ENCODE peak calls at places on chromosomes 13 and 19, in eight cellular contexts. R is heart right ventricle, I is breast epithelium, Q is AG09309, O is small intestine, N is IMR-90, T is lower leg skin, G is foreskin fibroblast. U is an unnamed sample.

GRCh38 chr19:18932216-18932841 is 8.7 kb downstream of the HOMER3 start:
- DNase-seq in R (peak), Q (no peak), G (peak), O (peak), N (no peak), I (peak), T (peak), U (peak)

GRCh38 chr19:2266183-2266993 is 10.2 kb upstream of the JSRP1 start:
- DNase-seq in O (peak), T (peak), R (peak), I (peak), Q (no peak), G (peak), N (peak), U (peak)

GRCh38 chr19:19372656-19373416 is 32.6 kb upstream of the GATAD2A start:
- DNase-seq in Q (no peak), R (peak), T (peak), G (peak), O (peak), I (no peak), N (peak), U (peak)

GRCh38 chr19:47369923-47370625 is 21.0 kb downstream of the DHX34 start:
- DNase-seq in I (no peak), R (no peak), N (peak), Q (peak), T (no peak), O (no peak), G (peak), U (peak)

GRCh38 chr19:778910-779653 is 18.2 kb upstream of the PTBP1 start:
- DNase-seq in O (no peak), N (peak), T (peak), Q (peak), R (no peak), G (peak), I (no peak), U (peak)

GRCh38 chr19:12788682-12789097 is 2.6 kb upstream of the JUNB start:
- DNase-seq in O (peak), Q (no peak), N (peak), R (peak), I (no peak), G (peak), T (peak), U (peak)

GRCh38 chr19:41297628-41298326 is 12.2 kb upstream of the CCDC97 start:
- DNase-seq in Q (no peak), T (no peak), N (no peak), I (no peak), R (no peak), O (peak), G (no peak), U (no peak)

GRCh38 chr13:106503272-106503671 is 32.2 kb downstream of the EFNB2 start:
- DNase-seq in I (no peak), Q (no peak), O (no peak), T (no peak), G (no peak), R (no peak), N (no peak), U (no peak)

GRCh38 chr19:16419671-16420394 is 51.9 kb downstream of the EPS15L1 start:
- DNase-seq in Q (no peak), O (no peak), R (no peak), G (no peak), I (no peak), T (no peak), N (no peak), U (no peak)

GRCh38 chr13:110371550-110372465 is 64.7 kb downstream of the COL4A2 start:
- DNase-seq in T (no peak), I (no peak), Q (no peak), N (peak), G (peak), R (no peak), O (no peak), U (no peak)

GRCh38 chr13:78401833-78402232 is 201.5 kb downstream of the POU4F1 start:
- DNase-seq in R (no peak), Q (no peak), N (no peak), I (no peak), G (no peak), T (no peak), O (no peak), U (no peak)

GRCh38 chr19:7187605-7188339 is 106.4 kb downstream of the INSR start:
- DNase-seq in N (no peak), R (no peak), T (no peak), I (no peak), Q (no peak), O (peak), G (no peak), U (no peak)

GRCh38 chr19:14118165-14119051 is 846 bp upstream of the PRKACA start:
- DNase-seq in T (peak), I (peak), N (peak), O (peak), R (peak), Q (peak), G (peak), U (peak)

GRCh38 chr19:29812080-29812880 is 489 bp downstream of the CCNE1 start:
- DNase-seq in O (no peak), R (no peak), G (peak), N (no peak), Q (no peak), I (no peak), T (no peak), U (no peak)

GRCh38 chr19:32619051-32619685 is 38.2 kb downstream of the PDCD5 start:
- DNase-seq in O (no peak), N (no peak), G (no peak), Q (no peak), R (no peak), T (no peak), I (no peak), U (no peak)

GRCh38 chr19:49210901-49211451 is 53.4 kb downstream of the TRPM4 start:
- DNase-seq in T (no peak), I (no peak), N (no peak), R (no peak), O (no peak), G (no peak), Q (no peak), U (no peak)

GRCh38 chr13:67353031-67353430 is 122.9 kb upstream of the PCDH9 start:
- DNase-seq in Q (no peak), G (no peak), O (no peak), T (no peak), I (no peak), N (no peak), R (no peak), U (no peak)

GRCh38 chr13:23859455-23859854 is 29.7 kb downstream of the MIPEP start:
- DNase-seq in Q (no peak), T (no peak), I (no peak), G (no peak), O (peak), R (no peak), N (no peak), U (no peak)

GRCh38 chr13:108194435-108194936 is 20.9 kb downstream of the LIG4 start:
- DNase-seq in I (no peak), G (no peak), N (no peak), T (no peak), O (no peak), R (no peak), Q (no peak), U (no peak)

GRCh38 chr19:17807731-17808316 is 12.9 kb downstream of the B3GNT3 start:
- DNase-seq in T (no peak), G (no peak), R (no peak), N (no peak), O (no peak), Q (no peak), I (no peak), U (no peak)

GRCh38 chr13:92136449-92137180 is 738.2 kb downstream of the GPC5 start:
- DNase-seq in N (no peak), Q (no peak), R (no peak), T (no peak), O (no peak), G (no peak), I (no peak), U (no peak)

GRCh38 chr19:50003810-50004419 is 21.3 kb downstream of the VRK3 start:
- DNase-seq in Q (peak), N (peak), O (peak), T (peak), R (peak), G (peak), I (no peak), U (peak)

GRCh38 chr13:109454167-109454917 is 332.0 kb downstream of the IRS2 start:
- DNase-seq in T (no peak), N (peak), G (no peak), O (no peak), I (no peak), R (no peak), Q (no peak), U (no peak)

GRCh38 chr13:98466634-98467236 is 110.2 kb downstream of the STK24 start:
- DNase-seq in N (peak), G (peak), T (no peak), O (no peak), Q (no peak), I (no peak), R (no peak), U (peak)

GRCh38 chr13:50518131-50518530 is 325.4 kb downstream of the DLEU7 start:
- DNase-seq in G (peak), Q (no peak), R (no peak), T (no peak), N (peak), O (no peak), I (no peak), U (no peak)

GRCh38 chr13:50576156-50576555 is 267.3 kb downstream of the DLEU7 start:
- DNase-seq in Q (no peak), T (no peak), G (peak), R (no peak), N (no peak), O (peak), I (no peak), U (peak)

GRCh38 chr19:53102186-53102585 is 1.0 kb downstream of the ZNF160 start:
- DNase-seq in N (no peak), G (peak), O (no peak), T (no peak), Q (no peak), R (no peak), I (no peak), U (no peak)

GRCh38 chr13:49746111-49746510 is 46.4 kb downstream of the KPNA3 start:
- DNase-seq in I (no peak), T (no peak), O (peak), N (no peak), G (no peak), Q (no peak), R (no peak), U (peak)

GRCh38 chr13:42615691-42616090 is 41.7 kb downstream of the TNFSF11 start:
- DNase-seq in I (no peak), R (no peak), Q (no peak), N (peak), T (no peak), O (no peak), G (peak), U (no peak)

GRCh38 chr13:55517312-55517711 is 1623.4 kb upstream of the PRR20A start:
- DNase-seq in N (no peak), I (no peak), T (no peak), G (no peak), R (no peak), Q (no peak), O (no peak), U (no peak)

GRCh38 chr19:43430142-43430710 is 15.5 kb downstream of the TEX101 start:
- DNase-seq in G (no peak), R (no peak), T (no peak), Q (no peak), O (peak), N (no peak), I (no peak), U (no peak)

GRCh38 chr13:80105350-80105749 is 235.6 kb downstream of the SPRY2 start:
- DNase-seq in I (no peak), Q (no peak), R (no peak), T (no peak), G (no peak), O (no peak), N (no peak), U (no peak)

DNA sequence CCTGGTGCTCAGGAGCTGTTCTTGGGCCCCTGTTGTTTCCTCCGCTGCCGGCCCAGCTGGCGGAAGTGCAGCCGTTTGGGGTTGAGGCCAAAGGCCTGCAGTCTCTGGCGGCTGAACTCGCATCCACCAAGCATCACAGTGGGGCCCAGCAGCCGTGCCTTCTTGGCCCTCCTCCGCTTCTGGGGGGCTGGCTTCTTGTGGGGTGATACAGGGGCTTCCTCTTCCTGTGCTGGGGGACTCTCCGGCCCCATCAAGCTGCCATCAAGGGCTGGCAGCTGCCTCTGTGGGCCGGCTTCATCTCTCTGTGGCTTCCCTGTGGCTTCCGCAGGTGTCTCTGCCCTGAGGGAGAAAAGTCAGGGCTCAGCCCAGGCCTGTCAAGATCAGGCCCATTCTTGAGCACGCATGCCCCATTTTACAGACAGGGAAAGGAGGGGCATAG is 10.3 kb downstream of the ATG4D start:
- DNase-seq in I (no peak), R (no peak), N (no peak), O (peak), G (no peak), Q (no peak), T (no peak), U (no peak)
- H3K4me3 ChIP-seq in I (no peak), R (no peak), N (no peak), O (no peak), G (no peak), Q (no peak), T (no peak), U (no peak)

DNA sequence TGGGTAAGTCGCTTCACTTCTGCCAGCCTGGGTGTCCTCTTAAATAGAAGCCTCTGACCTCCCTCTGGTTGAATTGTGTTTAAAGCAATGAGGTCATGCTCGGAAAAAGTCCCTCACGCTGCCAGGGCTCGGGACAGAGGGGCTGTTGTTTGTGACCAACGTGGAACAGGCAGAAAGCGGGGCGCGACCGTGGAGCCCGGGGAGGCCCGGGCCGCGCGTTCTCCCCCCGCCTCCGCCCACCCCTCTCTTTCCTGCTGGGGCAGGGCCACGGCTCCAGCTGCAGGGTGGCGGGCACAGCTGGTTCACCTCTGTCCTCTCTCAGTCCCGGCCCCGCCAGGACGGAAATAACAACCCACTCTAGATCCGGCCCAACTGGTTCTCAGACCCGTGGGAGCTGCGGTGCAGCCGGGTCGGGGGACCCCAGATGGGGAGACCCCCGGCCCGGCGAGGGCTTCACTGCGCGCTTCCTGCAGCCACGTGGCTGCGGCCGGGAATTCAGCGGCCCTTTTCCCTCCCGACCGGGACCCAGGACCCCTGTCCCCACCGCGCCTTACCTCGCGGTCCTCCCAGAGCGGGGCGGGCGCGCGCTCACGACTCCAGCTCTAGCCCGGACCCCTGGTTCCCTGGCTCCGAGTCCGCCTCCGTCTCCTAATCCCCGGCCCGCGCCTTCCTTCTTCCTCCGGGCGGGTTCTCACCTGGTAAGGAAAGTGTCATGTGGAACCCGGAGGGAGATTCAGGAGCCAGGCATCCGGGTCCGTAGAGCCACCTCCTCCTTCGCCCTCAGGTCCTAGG is 1.9 kb downstream of the CDC42EP5 start:
- DNase-seq in Q (no peak), I (no peak), R (peak), N (no peak), G (peak), T (no peak), O (peak), U (no peak)
- H3K4me3 ChIP-seq in Q (peak), I (peak), R (peak), N (peak), G (peak), T (peak), O (peak), U (no peak)

DNA sequence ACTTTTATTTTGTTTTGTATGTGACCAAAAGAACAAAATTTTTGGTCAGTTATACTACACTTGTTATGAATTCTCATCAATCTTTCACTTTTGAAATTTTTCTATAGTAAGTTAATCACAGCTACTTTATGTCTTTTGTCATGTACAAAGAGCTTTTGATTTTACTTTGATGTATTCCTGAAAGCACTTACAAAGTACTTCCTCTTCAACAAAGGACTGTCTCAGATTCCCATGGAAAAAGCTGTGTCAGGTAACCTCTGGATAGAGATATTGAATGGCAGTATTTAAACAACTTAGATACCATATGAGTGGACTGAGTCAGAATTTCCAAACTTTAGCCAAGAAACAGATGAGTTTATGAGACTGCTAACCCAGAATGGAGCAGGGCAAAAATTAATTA is 689.3 kb upstream of the ATXN8OS start:
- DNase-seq in R (no peak), T (no peak), O (no peak), I (no peak), N (no peak), Q (no peak), G (no peak), U (no peak)
- H3K4me3 ChIP-seq in R (no peak), T (no peak), O (no peak), I (no peak), N (no peak), Q (no peak), G (no peak), U (no peak)

GRCh38 chr19:38303517-38304351 is at the start of gene C19orf33:
- DNase-seq in I (peak), O (peak), N (no peak), T (peak), Q (no peak), R (peak), G (no peak), U (no peak)

GRCh38 chr19:38304352-38304865 is 358 bp downstream of the C19orf33 start:
- DNase-seq in O (no peak), N (no peak), G (no peak), Q (no peak), I (no peak), R (no peak), T (no peak), U (no peak)

GRCh38 chr19:38306236-38306635 is 2.2 kb downstream of the C19orf33 start:
- DNase-seq in R (no peak), T (no peak), G (no peak), Q (no peak), O (no peak), I (no peak), N (no peak), U (no peak)

GRCh38 chr19:38307076-38307475 is 3.0 kb downstream of the C19orf33 start:
- DNase-seq in I (no peak), Q (no peak), T (no peak), O (no peak), N (no peak), G (no peak), R (no peak), U (no peak)

DNA sequence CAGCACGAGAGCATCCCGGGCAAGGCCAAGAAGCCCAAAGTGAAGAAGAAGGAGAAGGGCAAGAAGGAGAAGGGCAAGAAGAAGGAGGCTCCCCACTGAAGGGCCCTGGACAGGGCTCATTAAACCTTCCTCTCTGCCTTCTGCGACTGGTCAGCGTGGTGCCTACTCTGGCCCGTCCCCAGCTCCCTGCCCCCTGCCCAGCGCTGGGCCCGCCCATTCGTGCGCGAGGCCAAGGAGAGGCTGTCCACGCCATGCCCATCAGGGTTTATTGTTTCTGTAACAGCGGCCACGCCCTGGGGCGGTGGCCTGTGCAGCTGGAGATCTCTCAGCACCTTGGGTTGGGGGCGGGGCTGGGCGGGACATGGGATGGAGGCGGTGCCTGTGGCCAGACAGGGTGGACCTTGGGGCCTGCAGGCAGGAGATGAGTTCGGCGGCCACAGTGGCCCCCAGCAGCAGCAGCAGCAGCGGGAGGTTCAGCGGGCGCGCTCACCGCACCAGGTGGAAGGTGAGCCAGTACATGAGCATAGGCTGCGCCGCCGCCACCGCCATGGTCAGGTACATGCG is 897 bp downstream of the C19orf33 start:
- DNase-seq in T (no peak), G (no peak), O (peak), I (peak), R (peak), Q (no peak), N (no peak), U (no peak)
- H3K4me3 ChIP-seq in T (no peak), G (no peak), O (peak), I (peak), R (peak), Q (no peak), N (no peak), U (no peak)

GRCh38 chr13:60944016-60944415 is 471.6 kb downstream of the PCDH20 start:
- DNase-seq in O (no peak), N (no peak), Q (no peak), G (no peak), R (no peak), I (no peak), T (no peak), U (no peak)
- H3K4me3 ChIP-seq in O (no peak), N (no peak), Q (no peak), G (no peak), R (no peak), I (no peak), T (no peak), U (no peak)